ENCODE peak calls at places on chromosomes 2 and 18, in seven cellular contexts. L, I, T, H, D, W and A are unnamed samples.

GRCh38 chr18:10377956-10378355 is 76.5 kb upstream of the APCDD1 start:
- DNase-seq in L (no peak), I (no peak), T (no peak), H (no peak), D (no peak), W (no peak), A (no peak)

GRCh38 chr2:226799976-226800940 is 638 bp upstream of the IRS1 start:
- DNase-seq in L (no peak), I (peak), T (no peak), H (no peak), D (peak), W (no peak), A (no peak)

GRCh38 chr2:203732072-203732952 is 25.9 kb downstream of the CD28 start:
- DNase-seq in L (no peak), I (no peak), T (no peak), H (no peak), D (no peak), W (no peak), A (no peak)

GRCh38 chr2:165144315-165144714 is 59.5 kb downstream of the SCN3A start:
- DNase-seq in L (no peak), I (no peak), T (no peak), H (no peak), D (no peak), W (no peak), A (no peak)

GRCh38 chr18:57846258-57846657 is 43.1 kb upstream of the ATP8B1 start:
- DNase-seq in L (peak), I (no peak), T (no peak), H (peak), D (no peak), W (no peak), A (no peak)

GRCh38 chr2:29372185-29372584 is 257.0 kb downstream of the CLIP4 start:
- DNase-seq in L (no peak), I (no peak), T (no peak), H (no peak), D (no peak), W (no peak), A (no peak)

GRCh38 chr18:48042431-48042830 is 112.0 kb upstream of the SMAD2 start:
- DNase-seq in L (no peak), I (no peak), T (no peak), H (no peak), D (no peak), W (no peak), A (no peak)

GRCh38 chr18:31679133-31679731 is 5.1 kb downstream of the B4GALT6 start:
- DNase-seq in L (no peak), I (no peak), T (no peak), H (peak), D (no peak), W (no peak), A (no peak)

GRCh38 chr2:33673937-33674336 is 74.8 kb upstream of the FAM98A start:
- DNase-seq in L (no peak), I (no peak), T (no peak), H (peak), D (peak), W (no peak), A (peak)

GRCh38 chr2:229111744-229112143 is 159.3 kb downstream of the PID1 start:
- DNase-seq in L (no peak), I (no peak), T (no peak), H (no peak), D (no peak), W (no peak), A (no peak)

GRCh38 chr18:22564036-22564435 is 146.3 kb upstream of the CTAGE1 start:
- DNase-seq in L (no peak), I (no peak), T (no peak), H (no peak), D (no peak), W (no peak), A (no peak)

GRCh38 chr2:212083492-212083891 is 455.1 kb downstream of the ERBB4 start:
- DNase-seq in L (no peak), I (no peak), T (no peak), H (no peak), D (no peak), W (no peak), A (no peak)

GRCh38 chr2:30155202-30155601 is 8.4 kb downstream of the YPEL5 start:
- DNase-seq in L (no peak), I (no peak), T (no peak), H (no peak), D (no peak), W (no peak), A (no peak)

GRCh38 chr2:23412556-23413155 is 27.7 kb downstream of the KLHL29 start:
- DNase-seq in L (no peak), I (no peak), T (no peak), H (no peak), D (no peak), W (no peak), A (no peak)

GRCh38 chr2:104434363-104434792 is 419.5 kb upstream of the POU3F3 start:
- DNase-seq in L (no peak), I (no peak), T (peak), H (no peak), D (peak), W (peak), A (peak)

GRCh38 chr2:47174731-47175361 is 19.7 kb upstream of the STPG4 start:
- DNase-seq in L (peak), I (peak), T (no peak), H (peak), D (peak), W (no peak), A (peak)

GRCh38 chr2:40434638-40435296 is 17.1 kb downstream of the SLC8A1 start:
- DNase-seq in L (no peak), I (no peak), T (no peak), H (peak), D (no peak), W (no peak), A (no peak)

GRCh38 chr2:195486520-195486919 is 170.5 kb upstream of the SLC39A10 start:
- DNase-seq in L (no peak), I (no peak), T (no peak), H (no peak), D (no peak), W (no peak), A (no peak)

GRCh38 chr2:191679818-191680600 is 2.1 kb downstream of the NABP1 start:
- DNase-seq in L (peak), I (no peak), T (no peak), H (peak), D (no peak), W (no peak), A (no peak)

GRCh38 chr2:181656450-181657261 is at the start of gene CERKL:
- DNase-seq in L (no peak), I (no peak), T (peak), H (peak), D (peak), W (no peak), A (no peak)

GRCh38 chr2:224293976-224294375 is 107.9 kb downstream of the FAM124B start:
- DNase-seq in L (no peak), I (no peak), T (no peak), H (no peak), D (no peak), W (no peak), A (no peak)

GRCh38 chr2:211609127-211609526 is 929.5 kb downstream of the ERBB4 start:
- DNase-seq in L (no peak), I (no peak), T (no peak), H (no peak), D (no peak), W (no peak), A (peak)

GRCh38 chr2:120323807-120324399 is 22.0 kb upstream of the INHBB start:
- DNase-seq in L (peak), I (no peak), T (no peak), H (no peak), D (no peak), W (no peak), A (no peak)

GRCh38 chr2:84526562-84526961 is 10.3 kb downstream of the DNAH6 start:
- DNase-seq in L (no peak), I (no peak), T (no peak), H (no peak), D (no peak), W (no peak), A (no peak)

GRCh38 chr2:191312662-191313061 is 67.5 kb downstream of the MYO1B start:
- DNase-seq in L (no peak), I (no peak), T (no peak), H (no peak), D (no peak), W (no peak), A (no peak)

GRCh38 chr2:54099834-54100595 is 15.4 kb upstream of the ACYP2 start:
- DNase-seq in L (no peak), I (no peak), T (no peak), H (no peak), D (no peak), W (no peak), A (no peak)

GRCh38 chr18:33951031-33951430 is 273.7 kb downstream of the NOL4 start:
- DNase-seq in L (no peak), I (no peak), T (no peak), H (no peak), D (no peak), W (no peak), A (no peak)

GRCh38 chr2:204260162-204260877 is 285.0 kb upstream of the PARD3B start:
- DNase-seq in L (peak), I (peak), T (peak), H (peak), D (peak), W (no peak), A (peak)

GRCh38 chr2:199775297-199775696 is 75.7 kb downstream of the FTCDNL1 start:
- DNase-seq in L (no peak), I (no peak), T (no peak), H (no peak), D (no peak), W (no peak), A (no peak)

GRCh38 chr2:110764931-110765330 is 32.6 kb downstream of the ACOXL start:
- DNase-seq in L (no peak), I (no peak), T (no peak), H (no peak), D (no peak), W (no peak), A (no peak)

GRCh38 chr2:85712849-85713612 is 18.9 kb downstream of the GNLY start:
- DNase-seq in L (no peak), I (no peak), T (no peak), H (no peak), D (no peak), W (no peak), A (no peak)

GRCh38 chr18:286515-287310 is 18.9 kb upstream of the THOC1 start:
- DNase-seq in L (no peak), I (peak), T (no peak), H (no peak), D (peak), W (no peak), A (no peak)

GRCh38 chr18:77177009-77177408 is 44.4 kb upstream of the MBP start:
- DNase-seq in L (no peak), I (no peak), T (no peak), H (no peak), D (no peak), W (no peak), A (no peak)

GRCh38 chr2:99982744-99983143 is 159.6 kb downstream of the AFF3 start:
- DNase-seq in L (no peak), I (no peak), T (no peak), H (no peak), D (no peak), W (no peak), A (no peak)

GRCh38 chr2:107584577-107584976 is 242.1 kb upstream of the RGPD4 start:
- DNase-seq in L (no peak), I (no peak), T (no peak), H (no peak), D (no peak), W (no peak), A (no peak)

GRCh38 chr2:176114930-176115625 is 1.5 kb upstream of the HOXD10 start:
- DNase-seq in L (no peak), I (no peak), T (no peak), H (no peak), D (no peak), W (no peak), A (no peak)

GRCh38 chr2:170054996-170055395 is 123.0 kb upstream of the MYO3B start:
- DNase-seq in L (peak), I (no peak), T (no peak), H (no peak), D (no peak), W (no peak), A (no peak)
- TF ChIP-seq JUND in L (no peak), I (no peak), T (no peak), H (no peak), D (no peak), W (no peak), A (no peak)

GRCh38 chr2:219728993-219729487 is 101.6 kb downstream of the SLC4A3 start:
- DNase-seq in L (peak), I (no peak), T (no peak), H (no peak), D (no peak), W (no peak), A (no peak)
- TF ChIP-seq JUND in L (no peak), I (no peak), T (no peak), H (no peak), D (no peak), W (no peak), A (no peak)

GRCh38 chr2:138504546-138505239 is 3.1 kb downstream of the SPOPL start:
- DNase-seq in L (no peak), I (no peak), T (no peak), H (no peak), D (no peak), W (no peak), A (no peak)
- TF ChIP-seq JUND in L (no peak), I (no peak), T (no peak), H (no peak), D (no peak), W (no peak), A (no peak)

GRCh38 chr2:136216073-136216472 is 98.1 kb upstream of the CXCR4 start:
- DNase-seq in L (no peak), I (no peak), T (no peak), H (no peak), D (no peak), W (no peak), A (no peak)
- TF ChIP-seq JUND in L (no peak), I (no peak), T (no peak), H (no peak), D (no peak), W (no peak), A (no peak)

GRCh38 chr2:156057647-156058046 is 274.9 kb downstream of the NR4A2 start:
- DNase-seq in L (no peak), I (no peak), T (no peak), H (no peak), D (no peak), W (no peak), A (no peak)
- TF ChIP-seq JUND in L (no peak), I (no peak), T (no peak), H (no peak), D (no peak), W (no peak), A (no peak)

DNA sequence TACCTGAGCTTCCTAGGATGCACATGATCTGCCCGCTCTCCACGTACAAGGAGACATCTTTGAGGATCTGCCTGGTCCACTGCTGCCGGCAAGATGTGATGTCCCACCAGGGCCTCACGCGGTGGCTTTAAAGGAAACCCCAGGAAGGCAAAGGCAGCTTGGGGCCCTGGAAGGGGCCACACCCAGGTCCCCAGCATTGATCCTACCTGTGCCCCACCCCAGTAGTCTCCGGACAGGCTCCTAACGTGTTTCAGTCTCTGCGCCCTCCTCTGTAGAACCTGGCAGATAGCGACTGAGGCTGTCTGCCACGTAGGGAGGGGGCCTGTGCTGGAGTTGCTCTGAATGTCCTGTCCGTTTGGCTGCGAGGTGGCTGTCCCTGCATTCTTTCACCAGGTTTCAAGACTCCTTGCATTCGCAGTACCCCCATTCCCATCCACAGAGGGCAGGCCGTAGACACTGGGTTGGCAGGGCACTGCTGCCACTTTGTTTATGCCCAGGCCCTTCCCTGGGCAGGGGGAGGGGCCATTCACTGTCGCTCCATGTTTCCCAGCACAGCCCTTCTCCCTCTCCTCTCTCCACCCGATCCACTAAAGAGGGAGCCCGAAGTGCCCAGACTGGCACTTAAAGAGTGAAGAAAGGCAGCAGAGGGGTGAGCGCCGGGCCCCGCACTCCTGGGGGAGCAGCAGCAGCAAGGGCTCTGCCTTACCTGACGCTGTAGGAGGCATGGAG is 644 bp downstream of the ABCG5 start:
- DNase-seq in L (no peak), I (no peak), T (no peak), H (no peak), D (no peak), W (no peak), A (no peak)
- TF ChIP-seq JUND in L (no peak), I (no peak), T (no peak), H (no peak), D (no peak), W (no peak), A (no peak)

GRCh38 chr2:240319855-240320560 is 115.5 kb upstream of the GPC1 start:
- DNase-seq in L (peak), I (no peak), T (peak), H (peak), D (peak), W (no peak), A (no peak)
- TF ChIP-seq JUND in L (no peak), I (no peak), T (no peak), H (no peak), D (no peak), W (no peak), A (no peak)

GRCh38 chr2:238103465-238104070 is 3.4 kb downstream of the ESPNL start:
- DNase-seq in L (no peak), I (no peak), T (no peak), H (no peak), D (no peak), W (no peak), A (no peak)

GRCh38 chr2:238102865-238103264 is 2.7 kb downstream of the ESPNL start:
- DNase-seq in L (no peak), I (no peak), T (no peak), H (no peak), D (no peak), W (no peak), A (no peak)

GRCh38 chr2:238104071-238104511 is 4.0 kb downstream of the ESPNL start:
- DNase-seq in L (no peak), I (no peak), T (no peak), H (no peak), D (no peak), W (no peak), A (no peak)

GRCh38 chr2:238106339-238106697 is 6.2 kb downstream of the ESPNL start:
- DNase-seq in L (no peak), I (no peak), T (no peak), H (no peak), D (peak), W (no peak), A (no peak)

DNA sequence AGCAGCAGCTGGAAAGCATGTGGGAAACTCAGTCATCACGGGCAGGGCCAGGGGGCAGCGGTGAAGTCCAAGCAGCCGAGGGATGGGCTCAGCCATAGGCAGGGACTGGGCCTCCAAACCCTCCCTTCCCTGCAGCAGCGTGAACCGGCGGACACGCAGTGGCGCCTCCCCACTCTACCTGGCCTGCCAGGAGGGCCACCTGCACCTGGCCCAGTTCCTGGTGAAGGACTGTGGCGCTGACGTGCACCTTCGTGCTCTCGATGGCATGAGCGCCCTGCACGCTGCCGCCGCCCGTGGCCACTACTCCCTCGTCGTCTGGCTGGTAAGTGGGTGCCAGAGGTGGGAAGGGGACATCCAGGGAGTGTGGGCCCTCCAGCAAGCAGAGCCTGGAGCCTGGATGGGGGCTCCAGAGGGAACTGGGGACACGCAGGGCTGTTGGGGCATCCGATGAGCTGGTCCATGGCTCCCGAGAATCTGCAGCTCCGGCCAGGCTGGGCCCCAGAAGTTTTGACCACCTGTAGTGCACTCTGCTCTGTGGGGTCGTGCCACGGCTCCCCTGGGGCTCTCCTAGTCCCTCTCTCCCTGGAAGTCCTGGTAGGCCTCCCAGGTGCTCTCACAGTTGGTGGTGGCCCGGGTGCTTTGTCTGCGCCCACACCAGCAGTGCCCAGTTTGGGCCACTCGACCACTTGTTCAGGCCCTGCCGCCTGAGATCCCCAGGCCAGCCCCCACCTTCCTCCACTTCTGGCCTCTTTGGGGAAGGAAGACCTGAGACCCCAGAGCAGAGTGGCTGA is 4.6 kb downstream of the ESPNL start:
- DNase-seq in L (no peak), I (no peak), T (no peak), H (no peak), D (peak), W (no peak), A (no peak)
- TF ChIP-seq JUND in L (no peak), I (no peak), T (no peak), H (no peak), D (no peak), W (no peak), A (no peak)

DNA sequence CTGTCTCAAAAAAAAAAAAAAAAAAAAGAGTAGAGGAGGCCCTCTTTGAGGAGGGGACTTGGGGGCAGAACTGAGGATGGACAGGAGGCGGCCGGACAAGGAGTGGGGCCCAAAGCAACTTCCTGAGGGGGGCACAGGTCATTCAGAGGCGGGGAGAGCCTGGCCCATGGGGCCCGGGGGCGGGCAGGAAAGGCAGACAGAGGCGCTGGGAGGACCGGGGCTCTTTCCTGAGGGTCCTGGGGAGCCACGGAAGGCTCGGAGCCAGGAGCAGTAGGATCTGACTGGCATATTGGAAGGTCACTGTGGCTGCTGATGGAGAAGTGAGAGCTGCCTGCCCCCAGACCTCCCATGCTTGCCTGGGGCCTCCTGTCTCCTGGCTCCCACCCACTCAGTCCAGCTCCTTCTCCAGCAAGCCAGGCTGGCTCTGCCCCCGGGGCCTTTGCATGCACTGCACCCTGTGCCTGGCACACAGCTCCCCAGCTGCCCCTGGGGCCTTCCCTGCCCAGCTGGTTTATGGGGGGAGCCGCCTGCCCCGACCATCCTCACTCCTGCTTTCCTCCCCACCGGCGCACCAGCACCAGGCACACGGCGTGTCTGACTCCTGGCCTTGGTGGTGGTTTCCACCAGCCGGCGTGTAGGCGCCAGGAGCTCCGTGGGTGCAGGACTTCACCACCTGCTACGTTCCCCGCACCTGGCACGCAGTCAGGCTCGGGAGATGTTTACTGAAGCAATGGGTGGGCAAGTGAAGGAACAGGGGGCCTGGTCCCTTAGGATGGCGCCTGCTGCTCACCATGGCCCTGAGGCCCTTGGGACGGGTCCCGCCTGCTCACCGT is 5.6 kb downstream of the ESPNL start:
- DNase-seq in L (no peak), I (no peak), T (no peak), H (no peak), D (peak), W (no peak), A (no peak)
- TF ChIP-seq JUND in L (no peak), I (no peak), T (no peak), H (no peak), D (no peak), W (no peak), A (no peak)